ENCODE peak calls at places on chromosomes 3 and 15, in ten cellular contexts. G is fibroblast of lung; M is dorsolateral prefrontal cortex; V is astrocyte; Q is CD4-positive, alpha-beta memory T cell; P is CD4-positive, alpha-beta T cell; E is left ventricle myocardium inferior; R is uterus; F is psoas muscle; I is H9. O is an unnamed sample. For H3K27me3, the result is how much of the 10 kb centered on the place peaks cover.

GRCh38 chr3:105173972-105174371 is 192.7 kb upstream of the ALCAM start:
- DNase-seq in G (peak), M (no peak), V (peak), Q (no peak), P (no peak), E (no peak), R (no peak), F (no peak), I (no peak), O (no peak)

GRCh38 chr15:60004846-60005351 is 788 bp downstream of the FOXB1 start:
- DNase-seq in G (peak), M (no peak), V (no peak), Q (peak), P (peak), E (no peak), R (no peak), F (no peak), I (peak), O (no peak)

GRCh38 chr3:189496375-189497138 is 134.6 kb upstream of the TP63 start:
- DNase-seq in G (no peak), M (no peak), V (no peak), Q (no peak), P (no peak), E (no peak), R (no peak), F (no peak), I (no peak), O (no peak)

GRCh38 chr15:81362790-81363189 is 11.2 kb downstream of the TMC3 start:
- DNase-seq in G (no peak), M (no peak), V (no peak), Q (no peak), P (no peak), E (no peak), R (no peak), F (no peak), I (no peak), O (no peak)

GRCh38 chr3:69179740-69180372 is 57.5 kb upstream of the LMOD3 start:
- DNase-seq in G (no peak), M (no peak), V (peak), Q (no peak), P (no peak), E (no peak), R (no peak), F (no peak), I (no peak), O (no peak)

GRCh38 chr3:129597792-129598381 is 8.6 kb downstream of the PLXND1 start:
- DNase-seq in G (peak), M (no peak), V (peak), Q (no peak), P (no peak), E (no peak), R (no peak), F (no peak), I (peak), O (no peak)

GRCh38 chr15:63461230-63461629 is 43.2 kb upstream of the USP3 start:
- DNase-seq in G (no peak), M (no peak), V (no peak), Q (no peak), P (no peak), E (no peak), R (no peak), F (no peak), I (peak), O (no peak)

GRCh38 chr15:98889930-98890695 is 117.5 kb downstream of the PGPEP1L start:
- DNase-seq in G (peak), M (no peak), V (peak), Q (no peak), P (no peak), E (no peak), R (no peak), F (no peak), I (no peak), O (no peak)

GRCh38 chr3:196012481-196012880 is 69.4 kb downstream of the TFRC start:
- DNase-seq in G (peak), M (no peak), V (peak), Q (no peak), P (no peak), E (no peak), R (no peak), F (no peak), I (no peak), O (no peak)

GRCh38 chr15:25863067-25863967 is at the start of gene ATP10A:
- DNase-seq in G (peak), M (no peak), V (peak), Q (peak), P (peak), E (peak), R (no peak), F (peak), I (peak), O (no peak)

GRCh38 chr3:36832406-36832805 is 68.1 kb upstream of the DCLK3 start:
- DNase-seq in G (no peak), M (no peak), V (no peak), Q (no peak), P (no peak), E (no peak), R (no peak), F (no peak), I (no peak), O (no peak)

GRCh38 chr15:33988384-33988783 is 20.1 kb downstream of the CHRM5 start:
- DNase-seq in G (peak), M (no peak), V (peak), Q (no peak), P (no peak), E (no peak), R (no peak), F (no peak), I (no peak), O (no peak)

GRCh38 chr3:56753206-56753605 is 48.5 kb downstream of the ARHGEF3 start:
- DNase-seq in G (peak), M (no peak), V (peak), Q (no peak), P (no peak), E (no peak), R (no peak), F (no peak), I (no peak), O (no peak)

GRCh38 chr3:55619186-55619808 is 132.2 kb upstream of the WNT5A start:
- DNase-seq in G (no peak), M (no peak), V (no peak), Q (no peak), P (no peak), E (no peak), R (no peak), F (no peak), I (no peak), O (no peak)

GRCh38 chr3:164416491-164417222 is 661.6 kb downstream of the SI start:
- DNase-seq in G (peak), M (no peak), V (no peak), Q (no peak), P (no peak), E (no peak), R (no peak), F (no peak), I (no peak), O (no peak)

GRCh38 chr15:78930577-78931388 is 14.1 kb downstream of the CTSH start:
- DNase-seq in G (peak), M (peak), V (peak), Q (no peak), P (no peak), E (no peak), R (no peak), F (peak), I (no peak), O (no peak)

GRCh38 chr3:24886511-24886910 is 391.9 kb upstream of the THRB start:
- DNase-seq in G (no peak), M (no peak), V (no peak), Q (no peak), P (no peak), E (no peak), R (no peak), F (no peak), I (no peak), O (no peak)

GRCh38 chr15:59174846-59175831 is 31.5 kb upstream of the LDHAL6B start:
- DNase-seq in G (peak), M (no peak), V (peak), Q (peak), P (peak), E (peak), R (peak), F (peak), I (peak), O (peak)

GRCh38 chr3:131608296-131608695 is 105.5 kb upstream of the MRPL3 start:
- DNase-seq in G (no peak), M (no peak), V (no peak), Q (no peak), P (no peak), E (no peak), R (no peak), F (no peak), I (no peak), O (no peak)

GRCh38 chr3:9970020-9970652 is 16.5 kb downstream of the EMC3 start:
- DNase-seq in G (peak), M (no peak), V (peak), Q (no peak), P (no peak), E (no peak), R (no peak), F (no peak), I (no peak), O (no peak)

GRCh38 chr15:49637857-49638256 is 17.0 kb downstream of the DTWD1 start:
- DNase-seq in G (peak), M (no peak), V (no peak), Q (no peak), P (no peak), E (no peak), R (no peak), F (no peak), I (no peak), O (no peak)

GRCh38 chr15:73005032-73005431 is 47.2 kb upstream of the NEO1 start:
- DNase-seq in G (no peak), M (no peak), V (no peak), Q (no peak), P (no peak), E (no peak), R (no peak), F (no peak), I (no peak), O (no peak)

GRCh38 chr15:73001840-73002239 is 50.4 kb upstream of the NEO1 start:
- DNase-seq in G (no peak), M (no peak), V (no peak), Q (no peak), P (no peak), E (no peak), R (no peak), F (no peak), I (no peak), O (no peak)

GRCh38 chr15:72999586-72999985 is 52.7 kb upstream of the NEO1 start:
- DNase-seq in G (no peak), M (no peak), V (no peak), Q (no peak), P (no peak), E (no peak), R (no peak), F (no peak), I (peak), O (no peak)

GRCh38 chr15:73004462-73004861 is 47.8 kb upstream of the NEO1 start:
- DNase-seq in G (no peak), M (no peak), V (no peak), Q (no peak), P (no peak), E (no peak), R (no peak), F (no peak), I (peak), O (no peak)

DNA sequence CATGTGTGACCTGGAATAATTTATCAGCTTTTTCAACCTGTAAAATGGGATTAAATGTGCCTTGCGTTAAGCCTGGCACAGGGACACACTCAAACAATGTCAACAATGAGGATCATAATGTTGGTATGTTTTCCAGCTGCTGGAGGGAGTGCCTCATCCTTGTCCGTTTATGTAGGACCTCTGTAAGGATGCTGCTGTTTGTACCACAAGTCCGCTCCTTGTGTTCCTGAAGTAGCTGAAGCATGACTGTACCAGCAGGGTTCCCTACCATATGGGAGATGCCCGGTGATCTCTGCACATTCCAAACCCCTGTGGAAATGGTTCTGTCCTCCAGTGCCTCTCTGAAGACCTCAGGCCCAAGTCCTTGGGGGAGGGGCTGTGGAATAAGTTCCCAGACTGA is 49.8 kb upstream of the NEO1 start:
- DNase-seq in G (peak), M (no peak), V (peak), Q (no peak), P (no peak), E (no peak), R (no peak), F (no peak), I (no peak), O (no peak)
- H3K27ac ChIP-seq in G (no peak), M (no peak), V (no peak), Q (no peak), P (no peak), E (no peak), R (no peak), F (no peak), I (no peak), O (no peak)

GRCh38 chr3:72300621-72301020 is 515.7 kb upstream of the PROK2 start:
- DNase-seq in G (no peak), M (no peak), V (no peak), Q (no peak), P (no peak), E (no peak), R (no peak), F (no peak), I (no peak), O (no peak)

GRCh38 chr3:72299823-72300222 is 514.9 kb upstream of the PROK2 start:
- DNase-seq in G (no peak), M (no peak), V (no peak), Q (no peak), P (no peak), E (no peak), R (no peak), F (no peak), I (no peak), O (no peak)

GRCh38 chr3:72299321-72299802 is 514.4 kb upstream of the PROK2 start:
- DNase-seq in G (peak), M (no peak), V (peak), Q (no peak), P (no peak), E (no peak), R (peak), F (peak), I (no peak), O (no peak)

GRCh38 chr3:72303926-72304325 is 519.0 kb upstream of the PROK2 start:
- DNase-seq in G (no peak), M (no peak), V (no peak), Q (no peak), P (no peak), E (no peak), R (peak), F (no peak), I (peak), O (no peak)

GRCh38 chr3:72301779-72302178 is 516.8 kb upstream of the PROK2 start:
- DNase-seq in G (no peak), M (no peak), V (no peak), Q (no peak), P (no peak), E (no peak), R (no peak), F (no peak), I (no peak), O (no peak)
- H3K27me3 ChIP-seq in G (under half), M (under half), V (under half), Q (under half), P (under half), E (under half), R (under half), F (under half), I (under half), O (under half)

DNA sequence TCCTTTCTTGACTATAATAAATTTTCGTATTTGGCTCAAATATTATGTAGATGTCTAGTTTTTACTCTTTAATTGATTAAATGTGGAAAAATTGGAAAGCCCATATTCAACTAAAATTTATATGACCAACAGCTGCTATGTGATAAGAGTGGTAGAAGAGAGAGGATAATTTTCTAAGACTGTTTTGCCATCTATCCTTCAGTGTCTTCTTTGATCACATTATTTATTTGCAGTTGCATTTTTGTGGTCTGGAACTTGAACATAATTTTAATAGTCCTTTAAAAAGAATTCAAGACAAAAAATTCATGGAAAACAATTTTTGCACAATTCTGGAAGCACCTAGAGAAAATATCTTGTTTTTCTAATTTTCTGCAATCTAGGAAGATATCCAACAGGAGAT is 213.3 kb upstream of the THBS1 start:
- DNase-seq in G (peak), M (no peak), V (peak), Q (no peak), P (no peak), E (no peak), R (no peak), F (no peak), I (no peak), O (no peak)
- H3K27ac ChIP-seq in G (no peak), M (no peak), V (no peak), Q (no peak), P (no peak), E (no peak), R (no peak), F (no peak), I (no peak), O (no peak)

DNA sequence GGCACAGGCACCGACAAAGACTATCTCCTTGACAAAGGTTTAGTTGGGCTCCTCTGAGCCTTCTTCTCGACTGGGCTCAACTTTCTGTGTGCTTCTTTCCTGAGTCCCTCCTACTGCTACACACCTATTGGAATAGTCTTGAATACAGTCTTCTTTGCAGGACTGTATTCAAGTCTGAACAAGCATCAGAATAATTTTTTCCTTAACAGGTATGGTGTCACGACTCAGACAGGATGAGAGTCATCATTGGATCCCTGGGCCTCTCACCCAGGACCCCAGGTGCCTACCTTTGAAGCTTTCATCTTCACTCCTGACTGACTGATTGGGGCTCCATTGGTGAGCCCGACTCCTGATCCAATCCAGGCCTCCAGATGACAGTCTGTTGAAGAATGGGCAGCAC is 66.3 kb downstream of the CRYGS start:
- DNase-seq in G (no peak), M (no peak), V (no peak), Q (no peak), P (no peak), E (no peak), R (no peak), F (no peak), I (no peak), O (no peak)
- H3K27me3 ChIP-seq in G (under half), M (under half), V (under half), Q (under half), P (under half), E (under half), R (under half), F (under half), I (under half), O (under half)

DNA sequence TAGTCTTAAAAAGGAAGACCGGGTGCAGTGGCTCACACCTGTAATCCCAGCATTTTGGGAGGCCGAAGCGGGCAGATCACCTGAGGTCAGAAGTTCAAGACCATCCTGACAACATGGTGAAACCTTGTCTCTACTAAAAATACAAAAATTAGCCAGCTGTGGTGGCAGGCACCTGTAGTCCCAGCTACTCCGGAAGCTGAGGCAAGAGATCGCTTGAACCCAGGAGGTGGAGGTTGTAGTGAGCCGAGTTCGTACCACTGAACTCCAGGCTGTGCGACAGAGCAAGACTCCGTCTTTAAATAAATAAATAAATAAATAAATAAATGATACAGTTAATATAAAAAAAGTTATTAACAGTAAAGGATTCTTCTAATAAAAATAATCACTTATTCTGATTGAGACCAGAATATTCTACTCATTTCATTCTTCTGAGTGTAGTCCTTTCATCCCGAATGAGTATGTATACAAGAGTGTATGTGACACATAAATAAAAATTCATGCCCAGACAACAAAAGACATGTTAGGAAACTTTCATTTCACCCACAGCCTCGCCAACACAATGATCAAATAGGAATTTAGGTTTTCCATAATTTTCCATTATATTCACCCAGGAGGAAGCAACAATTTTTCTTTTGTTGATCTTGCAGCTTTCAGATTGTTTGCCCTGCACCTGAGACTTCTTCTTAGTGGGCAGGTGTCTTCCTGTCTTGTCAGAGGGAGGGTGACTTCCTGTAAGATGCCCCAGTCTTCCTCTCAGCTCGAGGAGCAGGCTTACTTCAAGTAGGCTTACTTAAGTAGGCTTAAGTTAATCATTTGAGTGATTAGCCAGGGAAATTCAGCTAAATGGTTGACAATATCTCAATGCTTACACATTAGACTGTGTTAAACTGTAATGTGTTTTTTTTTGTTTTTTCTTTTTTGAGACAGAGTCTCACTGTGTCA is 7.8 kb upstream of the NUP210 start:
- DNase-seq in G (no peak), M (no peak), V (no peak), Q (peak), P (peak), E (no peak), R (no peak), F (no peak), I (no peak), O (no peak)
- H3K27ac ChIP-seq in G (no peak), M (no peak), V (no peak), Q (peak), P (peak), E (no peak), R (no peak), F (no peak), I (no peak), O (no peak)

DNA sequence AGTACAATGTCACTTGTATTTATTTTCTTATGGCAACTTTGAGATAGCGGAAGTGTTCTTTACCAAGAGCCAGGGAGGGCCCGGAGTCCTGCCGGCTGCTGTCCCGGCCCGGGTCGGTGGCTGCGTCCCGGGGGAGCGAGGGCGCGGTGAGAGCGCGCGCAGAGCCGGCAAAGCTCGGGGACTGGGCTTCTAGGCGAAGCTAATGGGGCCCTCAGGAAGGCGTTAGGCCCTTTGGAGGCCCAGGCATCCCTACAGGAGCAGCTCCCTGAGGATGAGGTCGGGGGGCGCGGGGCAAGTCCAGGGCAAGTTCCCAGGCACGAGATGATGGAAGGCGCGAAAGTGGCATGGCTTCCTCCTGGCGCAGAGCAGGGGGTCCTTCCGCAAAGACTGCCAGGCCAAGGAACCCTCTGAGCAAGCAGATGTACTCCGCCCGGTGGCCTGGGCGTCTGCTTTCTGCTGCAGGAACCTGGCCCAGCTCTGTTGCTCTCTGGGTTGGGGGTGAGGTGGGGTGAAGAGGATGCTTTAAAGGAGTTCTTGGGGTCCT is 13.1 kb downstream of the NR2F2 start:
- DNase-seq in G (peak), M (no peak), V (no peak), Q (no peak), P (no peak), E (no peak), R (no peak), F (no peak), I (peak), O (no peak)
- H3K27me3 ChIP-seq in G (under half), M (half or more), V (under half), Q (under half), P (half or more), E (half or more), R (under half), F (under half), I (half or more), O (under half)

GRCh38 chr3:197960694-197961581 is 921 bp downstream of the LMLN start:
- DNase-seq in G (no peak), M (no peak), V (no peak), Q (no peak), P (no peak), E (no peak), R (no peak), F (peak), I (no peak), O (peak)
- H3K27ac ChIP-seq in G (peak), M (peak), V (peak), Q (peak), P (peak), E (peak), R (peak), F (peak), I (no peak), O (peak)

GRCh38 chr3:53490131-53490474 is 4.3 kb upstream of the CACNA1D start:
- DNase-seq in G (no peak), M (no peak), V (no peak), Q (no peak), P (no peak), E (no peak), R (no peak), F (no peak), I (no peak), O (no peak)
- H3K27me3 ChIP-seq in G (under half), M (under half), V (under half), Q (under half), P (under half), E (half or more), R (under half), F (under half), I (under half), O (under half)